ENCODE peak calls at places on chromosomes 7 and 10, in ten cellular contexts. Z is fibroblast of the aortic adventitia, F is AG04450, Y is bronchial epithelial cell, G is prostate gland, B is heart left ventricle, E is kidney, P is NB4, V is pancreas, K is brain microvascular endothelial cell. H is an unnamed sample.

GRCh38 chr7:82778021-82778420 is 334.4 kb upstream of the CACNA2D1 start:
- DNase-seq in Z (peak; percentile 23), F (no peak), Y (peak; percentile 29), G (no peak), B (no peak), E (no peak), P (no peak), V (no peak), K (no peak), H (no peak)

GRCh38 chr10:110965216-110965615 is 45.8 kb downstream of the SHOC2 start:
- DNase-seq in Z (no peak), F (no peak), Y (no peak), G (no peak), B (no peak), E (no peak), P (no peak), V (no peak), K (no peak), H (no peak)

GRCh38 chr10:15789793-15790525 is 70.2 kb upstream of the ITGA8 start:
- DNase-seq in Z (peak; percentile 92), F (peak; percentile 73), Y (peak; percentile 67), G (no peak), B (no peak), E (no peak), P (no peak), V (no peak), K (peak; percentile 36), H (peak; percentile 82)

GRCh38 chr10:58220769-58221448 is 46.8 kb downstream of the IPMK start:
- DNase-seq in Z (peak; percentile 60), F (peak; percentile 10), Y (no peak), G (no peak), B (no peak), E (no peak), P (no peak), V (no peak), K (peak; percentile 24), H (peak; percentile 45)

GRCh38 chr7:129394982-129395906 is 39.0 kb upstream of the STRIP2 start:
- DNase-seq in Z (peak; percentile 5), F (no peak), Y (no peak), G (no peak), B (no peak), E (no peak), P (no peak), V (no peak), K (no peak), H (no peak)

GRCh38 chr10:37860494-37861190 is 3.2 kb upstream of the ZNF248 start:
- DNase-seq in Z (peak; percentile 49), F (peak; percentile 47), Y (peak; percentile 86), G (peak; percentile 66), B (no peak), E (no peak), P (peak; percentile 33), V (no peak), K (no peak), H (peak; percentile 52)

GRCh38 chr7:46279290-46279689 is 358.2 kb upstream of the IGFBP3 start:
- DNase-seq in Z (no peak), F (no peak), Y (no peak), G (no peak), B (no peak), E (no peak), P (no peak), V (no peak), K (no peak), H (no peak)

GRCh38 chr10:91596821-91597396 is 36.0 kb downstream of the PPP1R3C start:
- DNase-seq in Z (peak; percentile 92), F (no peak), Y (peak; percentile 92), G (no peak), B (no peak), E (no peak), P (peak; percentile 17), V (no peak), K (peak; percentile 51), H (peak; percentile 94)

GRCh38 chr7:15889501-15889900 is 203.0 kb upstream of the MEOX2 start:
- DNase-seq in Z (peak; percentile 26), F (no peak), Y (peak; percentile 3), G (no peak), B (peak; percentile 19), E (no peak), P (peak; percentile 52), V (no peak), K (peak; percentile 5), H (no peak)

GRCh38 chr10:30984563-30985328 is 46.9 kb downstream of the ZNF438 start:
- DNase-seq in Z (peak; percentile 67), F (no peak), Y (peak; percentile 70), G (no peak), B (no peak), E (no peak), P (peak; percentile 65), V (no peak), K (no peak), H (peak; percentile 49)

GRCh38 chr7:5226921-5227785 is 37.1 kb downstream of the WIPI2 start:
- DNase-seq in Z (no peak), F (no peak), Y (no peak), G (no peak), B (no peak), E (peak; percentile 67), P (no peak), V (no peak), K (no peak), H (no peak)

GRCh38 chr7:121083138-121083789 is 94.8 kb downstream of the CPED1 start:
- DNase-seq in Z (peak; percentile 80), F (peak; percentile 45), Y (peak; percentile 78), G (no peak), B (no peak), E (no peak), P (no peak), V (no peak), K (peak; percentile 84), H (peak; percentile 62)

GRCh38 chr7:66837007-66837406 is 84.0 kb upstream of the TMEM248 start:
- DNase-seq in Z (no peak), F (no peak), Y (peak; percentile 10), G (no peak), B (no peak), E (no peak), P (peak; percentile 86), V (no peak), K (peak; percentile 37), H (no peak)

GRCh38 chr7:3285652-3286051 is 15.4 kb upstream of the SDK1 start:
- DNase-seq in Z (no peak), F (no peak), Y (no peak), G (no peak), B (no peak), E (no peak), P (no peak), V (no peak), K (no peak), H (no peak)

GRCh38 chr7:157475095-157475494 is 138.3 kb downstream of the DNAJB6 start:
- DNase-seq in Z (no peak), F (no peak), Y (no peak), G (no peak), B (no peak), E (no peak), P (no peak), V (no peak), K (no peak), H (no peak)

GRCh38 chr7:21368317-21368716 is 59.6 kb upstream of the SP4 start:
- DNase-seq in Z (no peak), F (no peak), Y (no peak), G (no peak), B (no peak), E (no peak), P (no peak), V (no peak), K (no peak), H (no peak)

GRCh38 chr10:110443239-110444008 is 54.3 kb upstream of the DUSP5 start:
- DNase-seq in Z (no peak), F (no peak), Y (no peak), G (no peak), B (no peak), E (no peak), P (no peak), V (no peak), K (no peak), H (no peak)

GRCh38 chr7:146503844-146504243 is 387.2 kb downstream of the CNTNAP2 start:
- DNase-seq in Z (no peak), F (no peak), Y (no peak), G (no peak), B (no peak), E (no peak), P (peak; percentile 19), V (no peak), K (no peak), H (no peak)

GRCh38 chr7:102080003-102080361 is 206.7 kb upstream of the SH2B2 start:
- DNase-seq in Z (no peak), F (no peak), Y (no peak), G (no peak), B (no peak), E (no peak), P (no peak), V (no peak), K (no peak), H (no peak)
- H3K4me3 ChIP-seq in Z (no peak overlapping the region), F (no peak overlapping the region), Y (no peak overlapping the region), G (no peak overlapping the region), B (no peak overlapping the region), E (no peak overlapping the region), P (no peak overlapping the region), V (no peak overlapping the region), K (no peak overlapping the region), H (no peak overlapping the region)

GRCh38 chr7:55973747-55974250 is 9.4 kb downstream of the NIPSNAP2 start:
- DNase-seq in Z (no peak), F (no peak), Y (no peak), G (no peak), B (no peak), E (no peak), P (no peak), V (no peak), K (no peak), H (no peak)
- H3K4me3 ChIP-seq in Z (no peak overlapping the region), F (no peak overlapping the region), Y (no peak overlapping the region), G (no peak overlapping the region), B (no peak overlapping the region), E (no peak overlapping the region), P (no peak overlapping the region), V (no peak overlapping the region), K (no peak overlapping the region), H (no peak overlapping the region)

GRCh38 chr10:103661951-103662405 is 168.5 kb downstream of the NEURL1 start:
- DNase-seq in Z (no peak), F (no peak), Y (no peak), G (no peak), B (no peak), E (no peak), P (no peak), V (no peak), K (no peak), H (no peak)
- H3K4me3 ChIP-seq in Z (peak overlapping the region; percentile 78), F (peak overlapping the region; percentile 80), Y (no peak overlapping the region), G (no peak overlapping the region), B (peak overlapping the region; percentile 60), E (no peak overlapping the region), P (no peak overlapping the region), V (no peak overlapping the region), K (peak overlapping the region; percentile 70), H (peak overlapping the region; percentile 56)

DNA sequence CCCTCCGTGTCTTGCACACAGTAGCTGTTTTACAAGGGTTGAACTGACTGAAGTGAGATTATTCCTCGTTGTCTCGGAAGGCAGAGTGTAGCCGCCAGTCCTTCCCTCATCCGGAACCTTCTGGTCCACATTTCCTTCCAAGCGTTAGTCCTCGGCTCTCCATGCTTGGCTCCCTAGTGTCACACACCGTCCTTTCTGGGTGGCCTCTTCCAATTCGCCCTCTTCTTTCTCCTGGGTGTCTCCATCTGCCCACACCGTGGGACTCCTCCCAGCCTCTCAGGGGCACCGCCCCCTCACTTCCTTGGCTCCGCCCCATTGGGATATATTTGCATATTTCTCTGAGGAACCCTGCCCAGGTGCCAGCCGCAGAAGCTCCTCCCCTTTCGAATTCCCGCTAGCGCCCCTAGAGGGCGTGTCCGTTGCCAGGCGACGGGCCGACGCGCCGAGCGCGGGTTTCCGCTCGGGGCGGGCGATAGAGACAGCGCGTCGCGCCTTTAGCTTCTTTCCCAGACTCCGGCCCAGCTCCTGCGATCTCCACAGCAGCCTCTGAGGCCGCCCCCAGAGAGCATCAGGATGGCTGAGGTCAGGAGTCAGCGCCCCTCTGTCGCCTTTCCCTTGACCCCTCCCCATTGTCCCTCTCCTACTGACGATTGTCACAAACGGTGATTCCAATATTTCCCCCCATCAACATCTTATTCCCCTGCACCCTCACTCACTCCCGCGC is at the start of gene CFAP58:
- DNase-seq in Z (peak; percentile 81), F (no peak), Y (peak; percentile 87), G (peak; percentile 94), B (peak; percentile 89), E (peak; percentile 98), P (peak; percentile 88), V (peak; percentile 94), K (peak; percentile 92), H (no peak)
- H3K4me3 ChIP-seq in Z (peak within 1 kb of the TSS; percentile 76), F (peak within 1 kb of the TSS; percentile 68), Y (peak within 1 kb of the TSS; percentile 47), G (peak within 1 kb of the TSS; percentile 20), B (peak within 1 kb of the TSS; percentile 50), E (peak within 1 kb of the TSS; percentile 75), P (peak within 1 kb of the TSS; percentile 40), V (peak within 1 kb of the TSS; percentile 27), K (peak within 1 kb of the TSS; percentile 50), H (peak within 1 kb of the TSS; percentile 59)